ENCODE peak calls at places on chromosomes 7 and 10, in seven cellular contexts. Y, H, V, D, L, G and T are unnamed samples.

GRCh38 chr7:73758581-73759138 is 11.4 kb downstream of the CLDN3 start:
- DNase-seq in Y (no peak), H (no peak), V (no peak), D (peak; percentile 87), L (no peak), G (no peak), T (no peak)

GRCh38 chr7:5594616-5595544 is 171.2 kb upstream of the TNRC18 start:
- DNase-seq in Y (no peak), H (no peak), V (peak; percentile 54), D (no peak), L (peak; percentile 38), G (peak; percentile 57), T (peak; percentile 53)

GRCh38 chr7:20152511-20152910 is 64.7 kb downstream of the MACC1 start:
- DNase-seq in Y (no peak), H (no peak), V (no peak), D (no peak), L (peak; percentile 13), G (no peak), T (no peak)

GRCh38 chr7:123748171-123748733 is 551 bp downstream of the WASL start:
- DNase-seq in Y (peak; percentile 67), H (peak; percentile 20), V (peak; percentile 19), D (peak; percentile 71), L (peak; percentile 28), G (peak; percentile 50), T (peak; percentile 81)

GRCh38 chr10:118459642-118460193 is 117.6 kb upstream of the FAM204A start:
- DNase-seq in Y (peak; percentile 57), H (peak; percentile 18), V (peak; percentile 40), D (peak; percentile 81), L (peak; percentile 39), G (peak; percentile 61), T (peak; percentile 33)

GRCh38 chr7:82655965-82656364 is 212.4 kb upstream of the CACNA2D1 start:
- DNase-seq in Y (no peak), H (no peak), V (no peak), D (no peak), L (no peak), G (no peak), T (no peak)

GRCh38 chr7:103735377-103735776 is 254.1 kb downstream of the RELN start:
- DNase-seq in Y (no peak), H (no peak), V (peak; percentile 0), D (no peak), L (peak; percentile 84), G (peak; percentile 2), T (no peak)

GRCh38 chr7:154504938-154505337 is 452.7 kb downstream of the DPP6 start:
- DNase-seq in Y (no peak), H (no peak), V (no peak), D (no peak), L (no peak), G (no peak), T (no peak)

GRCh38 chr7:109456116-109456515 is 886.4 kb downstream of the DNAJB9 start:
- DNase-seq in Y (no peak), H (no peak), V (no peak), D (no peak), L (no peak), G (no peak), T (no peak)

GRCh38 chr7:124764847-124765400 is 668 bp downstream of the GPR37 start:
- DNase-seq in Y (peak; percentile 70), H (peak; percentile 30), V (peak; percentile 22), D (peak; percentile 44), L (peak; percentile 5), G (no peak), T (no peak)

GRCh38 chr10:28566458-28566857 is 33.5 kb downstream of the WAC start:
- DNase-seq in Y (no peak), H (no peak), V (no peak), D (no peak), L (no peak), G (no peak), T (no peak)

GRCh38 chr7:154380771-154381170 is 328.6 kb downstream of the DPP6 start:
- DNase-seq in Y (no peak), H (no peak), V (no peak), D (no peak), L (no peak), G (no peak), T (no peak)

GRCh38 chr7:101549734-101550133 is 79.4 kb downstream of the MYL10 start:
- DNase-seq in Y (peak; percentile 19), H (no peak), V (no peak), D (peak; percentile 25), L (no peak), G (no peak), T (no peak)

GRCh38 chr7:155412416-155413253 is 45.3 kb upstream of the EN2 start:
- DNase-seq in Y (peak; percentile 73), H (peak; percentile 86), V (peak; percentile 83), D (peak; percentile 60), L (peak; percentile 6), G (peak; percentile 67), T (peak; percentile 36)

GRCh38 chr7:111168182-111168581 is 77.3 kb downstream of the LRRN3 start:
- DNase-seq in Y (no peak), H (no peak), V (no peak), D (no peak), L (peak; percentile 47), G (no peak), T (no peak)

GRCh38 chr10:71156436-71156835 is 55.9 kb upstream of the UNC5B start:
- DNase-seq in Y (no peak), H (no peak), V (no peak), D (no peak), L (no peak), G (no peak), T (no peak)

GRCh38 chr7:90592036-90592435 is 4.1 kb upstream of the CDK14 start:
- DNase-seq in Y (no peak), H (no peak), V (no peak), D (no peak), L (no peak), G (no peak), T (no peak)

GRCh38 chr7:17939670-17940301 is 508 bp downstream of the SNX13 start:
- DNase-seq in Y (peak; percentile 72), H (no peak), V (peak; percentile 57), D (peak; percentile 78), L (peak; percentile 23), G (peak; percentile 34), T (peak; percentile 85)

GRCh38 chr7:104264281-104264680 is 56.5 kb upstream of the ORC5 start:
- DNase-seq in Y (no peak), H (no peak), V (no peak), D (no peak), L (peak; percentile 32), G (no peak), T (no peak)

GRCh38 chr7:46165281-46165680 is 244.2 kb upstream of the IGFBP3 start:
- DNase-seq in Y (no peak), H (no peak), V (no peak), D (no peak), L (peak; percentile 88), G (no peak), T (no peak)

GRCh38 chr10:23253780-23254179 is 61.7 kb downstream of the PTF1A start:
- DNase-seq in Y (no peak), H (no peak), V (no peak), D (no peak), L (no peak), G (no peak), T (no peak)

GRCh38 chr7:76423666-76424412 is 911 bp upstream of the ZP3 start:
- DNase-seq in Y (peak; percentile 22), H (no peak), V (no peak), D (no peak), L (no peak), G (no peak), T (no peak)
- TF ChIP-seq POLR2A in Y (no peak), H (no peak), V (no peak), D (no peak), L (no peak), G (no peak), T (no peak)

DNA sequence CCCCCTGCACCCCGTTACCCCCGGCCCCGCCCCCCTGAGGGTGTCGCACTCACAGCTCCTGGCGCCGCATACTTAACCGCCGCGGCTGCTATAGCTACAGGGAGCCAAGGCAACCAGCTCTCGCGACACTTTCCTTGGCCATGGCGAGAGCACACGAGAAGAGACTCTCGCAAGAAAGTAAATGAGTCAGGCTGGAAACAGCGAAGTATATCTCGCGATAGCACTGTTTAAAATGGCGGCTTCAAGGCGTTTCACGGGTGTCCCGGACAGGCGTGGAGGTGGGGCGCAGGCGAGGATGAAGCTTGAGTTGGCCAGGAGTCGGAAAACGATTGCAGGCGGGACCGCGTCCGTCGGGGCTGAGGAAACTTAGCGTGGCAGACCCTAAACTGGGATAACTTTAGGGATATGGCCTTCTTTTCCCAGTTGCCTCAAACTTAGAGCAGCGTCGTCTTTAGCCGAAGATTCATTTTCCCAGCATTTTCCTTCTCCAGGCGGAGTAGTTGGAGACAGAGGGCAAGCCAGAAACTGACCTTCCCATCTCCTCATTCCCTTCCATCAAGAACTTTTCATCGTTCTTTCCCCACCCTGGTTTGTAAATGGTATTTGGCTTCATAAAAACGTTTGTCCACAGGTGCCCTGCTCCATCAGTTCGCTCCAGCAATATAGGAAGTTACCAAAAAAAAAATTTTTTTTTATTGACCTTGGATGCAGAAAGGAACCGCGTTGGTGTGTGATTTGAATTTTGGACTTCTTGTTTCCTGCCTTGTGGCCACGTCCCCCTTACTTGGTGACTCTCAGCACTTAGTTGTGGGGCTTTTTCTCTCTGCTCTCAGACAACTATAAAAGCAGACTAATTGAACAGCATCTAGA is 15.2 kb downstream of the MYOZ1 start:
- DNase-seq in Y (peak; percentile 95), H (peak; percentile 94), V (peak; percentile 98), D (peak; percentile 98), L (peak; percentile 98), G (peak; percentile 98), T (peak; percentile 98)
- TF ChIP-seq POLR2A in Y (peak; percentile 41), H (peak; percentile 90), V (peak; percentile 70), D (peak; percentile 62), L (peak; percentile 88), G (peak; percentile 83), T (peak; percentile 92)

DNA sequence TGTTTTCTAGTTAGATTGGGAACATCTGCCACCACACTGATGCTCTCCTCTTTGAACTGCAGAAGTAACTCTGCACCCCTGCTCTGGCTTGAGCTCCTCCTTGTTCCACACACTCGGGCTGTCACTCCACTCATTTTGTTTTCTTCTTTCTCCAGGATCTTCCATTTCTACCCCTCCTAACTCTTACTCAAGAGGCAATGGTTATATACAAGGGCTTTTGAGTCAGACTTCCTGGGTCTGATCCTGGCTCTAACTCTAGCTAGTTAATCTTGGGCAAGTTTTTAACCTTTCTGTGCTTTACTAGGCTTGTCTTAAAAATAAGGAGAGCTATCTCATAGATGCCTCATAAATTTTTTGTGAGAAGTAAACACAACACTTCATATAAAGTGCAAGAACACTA is 45.3 kb upstream of the GNAI1 start:
- DNase-seq in Y (no peak), H (no peak), V (no peak), D (no peak), L (peak; percentile 55), G (no peak), T (no peak)
- TF ChIP-seq POLR2A in Y (no peak), H (no peak), V (no peak), D (no peak), L (no peak), G (no peak), T (no peak)

DNA sequence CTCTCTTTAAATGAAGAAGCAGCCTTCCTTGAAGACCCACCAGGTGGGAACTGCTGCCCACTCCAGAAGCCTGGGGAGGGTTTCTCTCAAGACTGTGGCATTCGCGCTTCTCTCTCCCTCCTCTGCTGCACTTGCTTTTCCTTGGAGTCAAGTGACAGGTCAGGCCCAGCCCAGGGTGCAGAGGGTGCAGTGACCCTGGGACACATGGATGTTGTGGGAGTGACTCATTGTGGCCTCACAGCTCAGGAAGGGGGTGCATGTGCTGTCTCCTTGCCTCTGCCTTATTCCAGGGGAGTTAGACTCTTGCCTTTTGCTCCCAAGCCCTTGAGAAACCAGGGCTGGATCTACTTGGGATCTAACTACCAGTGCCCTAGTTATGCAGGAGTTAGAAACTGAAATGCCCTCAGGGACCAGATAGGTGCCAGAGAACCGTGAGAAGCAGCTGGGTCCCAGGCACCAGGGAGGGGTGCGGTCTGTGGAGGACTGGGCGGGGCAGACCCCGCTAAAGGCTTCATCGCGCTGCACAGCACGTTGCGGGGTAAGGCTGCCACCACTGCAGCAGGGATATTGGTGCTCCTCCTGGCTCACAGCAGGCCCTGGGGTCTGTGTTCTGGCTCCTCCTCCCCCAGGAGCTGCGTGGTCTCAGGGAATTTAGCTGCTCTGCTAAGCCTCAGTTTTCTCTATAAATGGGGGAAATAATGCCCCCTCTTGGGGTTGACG is 11.4 kb downstream of the FAM241B start:
- DNase-seq in Y (no peak), H (no peak), V (peak; percentile 94), D (no peak), L (no peak), G (no peak), T (no peak)
- TF ChIP-seq POLR2A in Y (no peak), H (no peak), V (no peak), D (no peak), L (no peak), G (no peak), T (no peak)